ENCODE peak calls at places on chromosome 1, in nine cellular contexts. F is stimulated activated CD8-positive, alpha-beta memory T cell treated with anti-CD3 and anti-CD28 coated beads, Interleukin-15, amount 100 ng/mL, for 24 hours; P is effector CD8-positive, alpha-beta T cell; I is iris pigment epithelial cell; B is iPS DF 19.7; Y is colonic mucosa; A is stimulated activated CD4-positive, alpha-beta T cell treated with anti-CD3 and anti-CD28 coated beads, Interleukin-2, amount 100 ng/mL, for 48 hours; X is uterus; J is posterior vena cava. N is an unnamed sample.

GRCh38 chr1:239909894-239910293 is 181.8 kb upstream of the FMN2 start:
- DNase-seq in F (no peak), P (no peak), I (peak; percentile 88), B (no peak), Y (no peak), A (no peak), X (no peak), J (peak; percentile 84), N (no peak)

GRCh38 chr1:27575861-27576331 is 28.0 kb downstream of the AHDC1 start:
- DNase-seq in F (no peak), P (no peak), I (peak; percentile 40), B (no peak), Y (peak; percentile 64), A (no peak), X (peak; percentile 78), J (peak; percentile 89), N (no peak)

GRCh38 chr1:57620589-57620988 is 196.7 kb upstream of the DAB1 start:
- DNase-seq in F (no peak), P (no peak), I (no peak), B (no peak), Y (no peak), A (no peak), X (no peak), J (no peak), N (no peak)

GRCh38 chr1:156284762-156285161 is 637 bp downstream of the TMEM79 start:
- DNase-seq in F (no peak), P (no peak), I (no peak), B (no peak), Y (no peak), A (no peak), X (no peak), J (no peak), N (no peak)

GRCh38 chr1:23483327-23484252 is at the start of gene ASAP3:
- DNase-seq in F (no peak), P (no peak), I (peak; percentile 44), B (no peak), Y (peak; percentile 46), A (no peak), X (peak; percentile 57), J (no peak), N (no peak)

GRCh38 chr1:182699673-182700350 is 15.4 kb upstream of the RGS8 start:
- DNase-seq in F (no peak), P (no peak), I (no peak), B (peak; percentile 70), Y (no peak), A (no peak), X (no peak), J (no peak), N (no peak)

GRCh38 chr1:170126691-170127090 is 19.1 kb upstream of the NTMT2 start:
- DNase-seq in F (no peak), P (no peak), I (peak; percentile 89), B (peak; percentile 45), Y (no peak), A (no peak), X (no peak), J (no peak), N (no peak)

GRCh38 chr1:86841120-86841519 is 72.8 kb downstream of the SELENOF start:
- DNase-seq in F (no peak), P (no peak), I (no peak), B (no peak), Y (no peak), A (no peak), X (no peak), J (no peak), N (no peak)

GRCh38 chr1:201912832-201913231 is 24.1 kb downstream of the SHISA4 start:
- DNase-seq in F (no peak), P (no peak), I (peak; percentile 49), B (no peak), Y (no peak), A (no peak), X (peak; percentile 89), J (no peak), N (no peak)

GRCh38 chr1:85359874-85360708 is 83.7 kb upstream of the BCL10 start:
- DNase-seq in F (no peak), P (no peak), I (peak; percentile 64), B (no peak), Y (no peak), A (no peak), X (no peak), J (no peak), N (no peak)

GRCh38 chr1:32151319-32151787 is 28.1 kb upstream of the TXLNA start:
- DNase-seq in F (no peak), P (no peak), I (peak; percentile 85), B (no peak), Y (no peak), A (no peak), X (no peak), J (no peak), N (no peak)

GRCh38 chr1:113140588-113141446 is 67.8 kb downstream of the LRIG2 start:
- DNase-seq in F (no peak), P (peak; percentile 1), I (peak; percentile 69), B (peak; percentile 23), Y (peak; percentile 73), A (peak; percentile 49), X (peak; percentile 50), J (no peak), N (no peak)

GRCh38 chr1:27686223-27686990 is 14.4 kb upstream of the IFI6 start:
- DNase-seq in F (no peak), P (no peak), I (no peak), B (no peak), Y (peak; percentile 90), A (no peak), X (no peak), J (no peak), N (no peak)

GRCh38 chr1:223341111-223341510 is 22.9 kb downstream of the SUSD4 start:
- DNase-seq in F (no peak), P (no peak), I (no peak), B (no peak), Y (no peak), A (no peak), X (no peak), J (no peak), N (no peak)

GRCh38 chr1:8142955-8143629 is 117.0 kb upstream of the ERRFI1 start:
- DNase-seq in F (no peak), P (no peak), I (peak; percentile 87), B (no peak), Y (no peak), A (no peak), X (no peak), J (no peak), N (no peak)

GRCh38 chr1:246214708-246215504 is 292.2 kb downstream of the SMYD3 start:
- DNase-seq in F (no peak), P (no peak), I (peak; percentile 97), B (no peak), Y (peak; percentile 32), A (no peak), X (peak; percentile 59), J (no peak), N (no peak)

GRCh38 chr1:209250970-209251636 is 332.4 kb upstream of the CAMK1G start:
- DNase-seq in F (no peak), P (no peak), I (no peak), B (no peak), Y (no peak), A (no peak), X (no peak), J (no peak), N (no peak)

GRCh38 chr1:220655509-220655908 is 34.7 kb upstream of the C1orf115 start:
- DNase-seq in F (no peak), P (no peak), I (no peak), B (no peak), Y (no peak), A (no peak), X (no peak), J (no peak), N (no peak)

GRCh38 chr1:203026666-203027663 is 674 bp downstream of the PPFIA4 start:
- DNase-seq in F (no peak), P (no peak), I (no peak), B (no peak), Y (peak; percentile 17), A (no peak), X (no peak), J (no peak), N (no peak)

N was measured in activated CD8-positive, alpha-beta memory T cell treated with anti-CD3 and anti-CD28 coated beads for 48 hours.